ENCODE peak calls at places on chromosomes 4 and X, in four cellular contexts. R, H, M and P are unnamed samples.

GRCh38 chrX:26414534-26414933 is 198.6 kb downstream of the MAGEB5 start:
- DNase-seq in R (no peak), H (no peak), M (no peak), P (no peak)

GRCh38 chrX:23898412-23898959 is 9.3 kb downstream of the APOO start:
- DNase-seq in R (peak), H (no peak), M (no peak), P (no peak)

GRCh38 chrX:139823806-139824205 is 109.0 kb downstream of the ATP11C start:
- DNase-seq in R (peak), H (no peak), M (no peak), P (no peak)

GRCh38 chrX:117972681-117973080 is 143.9 kb downstream of the KLHL13 start:
- DNase-seq in R (peak), H (no peak), M (no peak), P (peak)

GRCh38 chr4:12949719-12950118 is 534.4 kb downstream of the RAB28 start:
- DNase-seq in R (no peak), H (no peak), M (no peak), P (no peak)

GRCh38 chr4:54800831-54801530 is 143.2 kb downstream of the KIT start:
- DNase-seq in R (peak), H (no peak), M (no peak), P (no peak)

GRCh38 chrX:150845091-150845490 is 53.4 kb downstream of the CD99L2 start:
- DNase-seq in R (peak), H (no peak), M (no peak), P (no peak)

GRCh38 chrX:3066555-3066954 is 25.3 kb downstream of the ARSF start:
- DNase-seq in R (no peak), H (no peak), M (no peak), P (no peak)

GRCh38 chr4:113982181-113982580 is 2.7 kb upstream of the ARSJ start:
- DNase-seq in R (no peak), H (no peak), M (no peak), P (no peak)

GRCh38 chr4:89482248-89482647 is 174.6 kb upstream of the GPRIN3 start:
- DNase-seq in R (peak), H (no peak), M (no peak), P (no peak)

GRCh38 chr4:113784497-113785254 is 23.1 kb upstream of the CAMK2D start:
- DNase-seq in R (peak), H (no peak), M (no peak), P (no peak)